ENCODE peak calls at places on chromosome 20, in ten cellular contexts. W is tibial artery; A is H7; D is NCI-H460; Y is activated naive CD4-positive, alpha-beta T cell; S is NCI-H510A treated with DMSO at 0.1 percent for 48 hours; C is T-helper 17 cell; G is HEK293T; O is SHP77; Q is ACHN. B is an unnamed sample.

GRCh38 chr20:51511861-51512619 is 30.5 kb downstream of the NFATC2 start:
- DNase-seq in W (no peak), A (no peak), D (no peak), Y (no peak), S (no peak), C (no peak), G (no peak), O (no peak), Q (no peak), B (no peak)

GRCh38 chr20:50460608-50461268 is 49.4 kb upstream of the PTPN1 start:
- DNase-seq in W (peak), A (peak), D (peak), Y (peak), S (peak), C (peak), G (peak), O (peak), Q (peak), B (peak)

GRCh38 chr20:237479-237878 is 10.4 kb downstream of the DEFB129 start:
- DNase-seq in W (no peak), A (no peak), D (no peak), Y (no peak), S (no peak), C (no peak), G (no peak), O (no peak), Q (no peak), B (no peak)

GRCh38 chr20:5686381-5687105 is 63.7 kb upstream of the SHLD1 start:
- DNase-seq in W (no peak), A (no peak), D (no peak), Y (no peak), S (no peak), C (no peak), G (no peak), O (no peak), Q (no peak), B (no peak)

GRCh38 chr20:58235010-58235409 is 6.6 kb upstream of the ANKRD60 start:
- DNase-seq in W (no peak), A (no peak), D (no peak), Y (no peak), S (no peak), C (no peak), G (no peak), O (no peak), Q (no peak), B (no peak)

GRCh38 chr20:9442858-9443257 is 71.5 kb upstream of the LAMP5 start:
- DNase-seq in W (no peak), A (no peak), D (no peak), Y (no peak), S (no peak), C (no peak), G (no peak), O (peak), Q (no peak), B (peak)

GRCh38 chr20:9035129-9035528 is 33.8 kb upstream of the PLCB4 start:
- DNase-seq in W (peak), A (no peak), D (peak), Y (no peak), S (no peak), C (no peak), G (peak), O (no peak), Q (peak), B (peak)

GRCh38 chr20:10427060-10427692 is 6.8 kb downstream of the MKKS start:
- DNase-seq in W (no peak), A (peak), D (peak), Y (no peak), S (peak), C (no peak), G (peak), O (peak), Q (peak), B (peak)

GRCh38 chr20:59820204-59821041 is 113.0 kb downstream of the SYCP2 start:
- DNase-seq in W (no peak), A (peak), D (no peak), Y (no peak), S (peak), C (no peak), G (no peak), O (peak), Q (no peak), B (no peak)

GRCh38 chr20:56589633-56590032 is 39.5 kb upstream of the TFAP2C start:
- DNase-seq in W (no peak), A (no peak), D (no peak), Y (no peak), S (no peak), C (no peak), G (no peak), O (no peak), Q (no peak), B (no peak)

GRCh38 chr20:20214757-20215275 is 153.1 kb upstream of the INSM1 start:
- DNase-seq in W (no peak), A (peak), D (no peak), Y (no peak), S (peak), C (no peak), G (no peak), O (peak), Q (no peak), B (no peak)

GRCh38 chr20:38420232-38421085 is 14.7 kb downstream of the SNHG17 start:
- DNase-seq in W (peak), A (no peak), D (no peak), Y (no peak), S (no peak), C (no peak), G (no peak), O (no peak), Q (no peak), B (no peak)

GRCh38 chr20:63974402-63975200 is 4.8 kb downstream of the SAMD10 start:
- DNase-seq in W (no peak), A (peak), D (no peak), Y (no peak), S (peak), C (no peak), G (no peak), O (peak), Q (no peak), B (no peak)

GRCh38 chr20:52682271-52682670 is 289.9 kb upstream of the TSHZ2 start:
- DNase-seq in W (no peak), A (no peak), D (no peak), Y (no peak), S (peak), C (no peak), G (no peak), O (no peak), Q (no peak), B (no peak)

GRCh38 chr20:36384022-36384619 is 78.0 kb downstream of the DLGAP4 start:
- DNase-seq in W (no peak), A (peak), D (peak), Y (no peak), S (no peak), C (no peak), G (peak), O (no peak), Q (peak), B (peak)

GRCh38 chr20:44115762-44116644 is 71.0 kb downstream of the JPH2 start:
- DNase-seq in W (no peak), A (no peak), D (no peak), Y (no peak), S (no peak), C (no peak), G (no peak), O (no peak), Q (no peak), B (no peak)

GRCh38 chr20:44988772-44989171 is 22.5 kb downstream of the STK4 start:
- DNase-seq in W (no peak), A (no peak), D (no peak), Y (no peak), S (no peak), C (no peak), G (no peak), O (no peak), Q (no peak), B (no peak)

GRCh38 chr20:18011951-18012645 is 43.3 kb downstream of the MGME1 start:
- DNase-seq in W (no peak), A (no peak), D (no peak), Y (no peak), S (no peak), C (no peak), G (no peak), O (no peak), Q (no peak), B (no peak)

GRCh38 chr20:19478320-19478719 is 265.9 kb downstream of the SLC24A3 start:
- DNase-seq in W (no peak), A (no peak), D (no peak), Y (no peak), S (no peak), C (no peak), G (no peak), O (no peak), Q (no peak), B (no peak)

B was measured in mesendoderm.